ENCODE peak calls at places on chromosomes 5 and 9, in six cellular contexts. B, D, T, R, N and Z are unnamed samples.

GRCh38 chr9:106799146-106799545 is 63.8 kb upstream of the ZNF462 start:
- DNase-seq in B (no peak), D (no peak), T (no peak), R (no peak), N (no peak), Z (no peak)

GRCh38 chr9:85727500-85727899 is 14.3 kb downstream of the AGTPBP1 start:
- DNase-seq in B (no peak), D (no peak), T (no peak), R (no peak), N (no peak), Z (no peak)

GRCh38 chr5:87266914-87267573 is 639 bp upstream of the RASA1 start:
- DNase-seq in B (no peak), D (no peak), T (no peak), R (no peak), N (no peak), Z (no peak)

GRCh38 chr5:108380531-108381021 is 1.3 kb downstream of the FBXL17 start:
- DNase-seq in B (peak; percentile 51), D (no peak), T (peak; percentile 48), R (peak; percentile 43), N (peak; percentile 74), Z (peak; percentile 66)

GRCh38 chr9:132408521-132408920 is 1.5 kb upstream of the CFAP77 start:
- DNase-seq in B (no peak), D (no peak), T (no peak), R (no peak), N (no peak), Z (no peak)

GRCh38 chr9:98192503-98193335 is at the start of gene CORO2A:
- DNase-seq in B (peak; percentile 80), D (peak; percentile 42), T (peak; percentile 89), R (no peak), N (peak; percentile 75), Z (peak; percentile 56)

GRCh38 chr5:428754-429452 is 14.1 kb upstream of the EXOC3 start:
- DNase-seq in B (no peak), D (no peak), T (no peak), R (no peak), N (peak; percentile 35), Z (peak; percentile 9)

GRCh38 chr9:113636165-113636564 is 172.6 kb downstream of the RGS3 start:
- DNase-seq in B (no peak), D (no peak), T (no peak), R (no peak), N (peak; percentile 58), Z (no peak)

GRCh38 chr5:112691758-112692157 is 45.9 kb upstream of the APC start:
- DNase-seq in B (peak; percentile 38), D (no peak), T (no peak), R (peak; percentile 19), N (no peak), Z (no peak)

GRCh38 chr5:140172473-140172872 is 2.5 kb upstream of the CYSTM1 start:
- DNase-seq in B (no peak), D (no peak), T (no peak), R (no peak), N (no peak), Z (no peak)

GRCh38 chr9:32875242-32875641 is 91.9 kb downstream of the TMEM215 start:
- DNase-seq in B (no peak), D (no peak), T (no peak), R (no peak), N (no peak), Z (no peak)

GRCh38 chr5:124343021-124343420 is 403.4 kb downstream of the ZNF608 start:
- DNase-seq in B (no peak), D (no peak), T (no peak), R (no peak), N (no peak), Z (no peak)

GRCh38 chr5:41908374-41909079 is 4.4 kb downstream of the RIMOC1 start:
- DNase-seq in B (no peak), D (no peak), T (no peak), R (no peak), N (no peak), Z (no peak)

GRCh38 chr5:80623911-80624457 is 30.5 kb upstream of the MSH3 start:
- DNase-seq in B (no peak), D (no peak), T (no peak), R (no peak), N (no peak), Z (no peak)

GRCh38 chr9:4927043-4927471 is 58.0 kb upstream of the JAK2 start:
- DNase-seq in B (no peak), D (no peak), T (no peak), R (no peak), N (no peak), Z (no peak)

GRCh38 chr5:79111387-79111959 is at the start of gene BHMT:
- DNase-seq in B (no peak), D (no peak), T (no peak), R (no peak), N (no peak), Z (no peak)

GRCh38 chr9:32644698-32645097 is 9.2 kb upstream of the TAF1L start:
- DNase-seq in B (no peak), D (no peak), T (no peak), R (no peak), N (no peak), Z (no peak)

GRCh38 chr5:175585573-175585972 is 72.3 kb upstream of the HRH2 start:
- DNase-seq in B (no peak), D (no peak), T (no peak), R (no peak), N (no peak), Z (no peak)

GRCh38 chr9:137453643-137454081 is 5.5 kb downstream of the NSMF start:
- DNase-seq in B (peak; percentile 43), D (peak; percentile 64), T (peak; percentile 85), R (no peak), N (peak; percentile 93), Z (peak; percentile 81)

GRCh38 chr9:93059097-93059959 is 827 bp downstream of the SUSD3 start:
- DNase-seq in B (no peak), D (no peak), T (peak; percentile 43), R (no peak), N (no peak), Z (peak; percentile 64)

GRCh38 chr5:14491505-14491904 is 90.1 kb upstream of the OTULINL start:
- DNase-seq in B (no peak), D (peak; percentile 53), T (no peak), R (no peak), N (no peak), Z (no peak)

GRCh38 chr5:172801184-172801671 is 30.2 kb upstream of the DUSP1 start:
- DNase-seq in B (no peak), D (no peak), T (no peak), R (no peak), N (no peak), Z (no peak)

GRCh38 chr5:138708761-138709160 is 44.5 kb upstream of the CTNNA1 start:
- DNase-seq in B (no peak), D (no peak), T (no peak), R (no peak), N (no peak), Z (no peak)

GRCh38 chr9:122394265-122395242 is 23.7 kb downstream of the PTGS1 start:
- DNase-seq in B (no peak), D (peak; percentile 39), T (peak; percentile 38), R (no peak), N (peak; percentile 91), Z (no peak)

GRCh38 chr9:77422969-77423368 is 225.2 kb downstream of the GNA14 start:
- DNase-seq in B (no peak), D (no peak), T (no peak), R (no peak), N (no peak), Z (no peak)

DNA sequence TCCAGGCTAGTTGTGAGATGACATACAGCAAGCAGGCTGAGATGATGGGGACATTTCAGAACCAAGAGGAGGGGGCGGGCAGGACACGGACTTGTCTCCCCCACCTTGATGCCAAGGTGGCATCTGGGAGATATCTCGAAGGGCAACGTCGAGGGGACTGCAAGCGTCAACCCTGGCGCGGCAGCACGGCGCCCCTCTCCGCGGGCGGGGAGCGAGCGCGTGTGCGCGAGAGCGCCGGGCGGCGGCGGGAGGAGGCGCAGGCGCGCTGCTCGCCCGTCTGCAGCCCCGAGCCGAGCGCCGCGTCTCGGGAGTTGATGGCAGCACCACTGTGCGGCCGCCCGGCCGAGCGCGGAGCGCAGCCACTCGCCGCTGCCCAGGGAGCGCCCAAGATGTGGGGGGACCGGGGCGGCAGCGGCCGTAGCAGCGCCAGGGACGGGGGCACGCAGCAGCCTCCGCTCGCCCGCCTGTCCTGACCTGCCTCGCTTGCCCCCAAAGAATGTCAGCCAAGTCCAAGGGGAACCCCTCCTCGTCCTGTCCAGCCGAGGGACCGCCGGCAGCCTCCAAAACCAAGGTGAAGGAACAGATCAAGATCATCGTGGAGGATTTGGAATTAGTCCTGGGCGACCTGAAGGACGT is at the start of gene PRR16:
- DNase-seq in B (peak; percentile 40), D (no peak), T (peak; percentile 13), R (no peak), N (peak; percentile 64), Z (peak; percentile 11)
- TF ChIP-seq CTCF in B (peak; percentile 8), D (peak; percentile 44), T (no peak), R (no peak), N (no peak), Z (no peak)

GRCh38 chr5:98781964-98782363 is 8.5 kb downstream of the RGMB start:
- DNase-seq in B (no peak), D (no peak), T (no peak), R (no peak), N (no peak), Z (no peak)

GRCh38 chr5:98781520-98781919 is 8.1 kb downstream of the RGMB start:
- DNase-seq in B (no peak), D (no peak), T (no peak), R (no peak), N (no peak), Z (no peak)

GRCh38 chr5:98780390-98780789 is 6.9 kb downstream of the RGMB start:
- DNase-seq in B (no peak), D (no peak), T (no peak), R (no peak), N (no peak), Z (no peak)

GRCh38 chr5:98777295-98777694 is 3.8 kb downstream of the RGMB start:
- DNase-seq in B (no peak), D (no peak), T (no peak), R (no peak), N (no peak), Z (no peak)

GRCh38 chr5:98779264-98779877 is 5.9 kb downstream of the RGMB start:
- DNase-seq in B (no peak), D (no peak), T (peak; percentile 47), R (no peak), N (no peak), Z (no peak)
- TF ChIP-seq EP300 in B (no peak), D (no peak), T (no peak), R (no peak), N (no peak), Z (no peak)

DNA sequence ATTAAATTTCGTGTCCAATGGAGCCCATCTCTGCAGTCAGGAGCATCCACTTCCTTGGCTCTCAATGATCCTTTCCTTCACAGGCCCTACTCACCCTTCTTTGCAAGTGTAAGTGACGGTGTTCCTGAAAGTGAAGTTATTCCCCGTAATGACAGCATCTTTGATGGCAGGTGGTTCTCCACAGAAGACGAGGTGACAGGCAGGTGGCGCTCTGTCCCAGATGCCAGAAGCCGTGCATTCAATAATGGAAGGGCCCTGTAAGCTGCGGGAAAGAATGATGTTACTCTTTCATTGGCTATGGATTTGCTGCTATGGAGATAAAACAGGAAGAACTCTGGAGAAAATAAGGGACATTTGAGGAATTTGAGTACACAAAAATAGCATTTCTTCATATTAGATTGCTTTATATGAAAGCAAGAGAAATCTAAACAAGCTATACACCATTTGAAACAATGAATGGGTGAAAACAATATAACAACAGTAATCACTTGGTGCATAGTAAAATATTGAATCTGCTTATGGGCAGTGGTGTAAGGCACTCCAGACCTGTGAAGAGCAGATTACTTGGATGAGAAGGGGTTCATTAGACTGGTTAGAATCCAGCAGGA is 89.9 kb upstream of the TXNDC8 start:
- DNase-seq in B (peak; percentile 34), D (no peak), T (peak; percentile 69), R (no peak), N (no peak), Z (no peak)
- TF ChIP-seq CTCF in B (peak; percentile 61), D (peak; percentile 12), T (peak; percentile 46), R (peak; percentile 76), N (no peak), Z (no peak)

GRCh38 chr5:136053336-136054121 is 24.7 kb downstream of the TGFBI start:
- DNase-seq in B (peak; percentile 94), D (no peak), T (no peak), R (no peak), N (no peak), Z (no peak)
- TF ChIP-seq EP300 in B (peak; percentile 91), D (peak; percentile 48), T (no peak), R (no peak), N (no peak), Z (no peak)